ENCODE peak calls at places on chromosomes 4 and X, in five cellular contexts. F, P, I, U and Q are unnamed samples.

GRCh38 chr4:31069151-31069550 is 349.0 kb downstream of the PCDH7 start:
- DNase-seq in F (no peak), U (no peak), I (no peak), P (no peak), Q (no peak)

GRCh38 chr4:153138736-153139135 is 65.5 kb upstream of the TRIM2 start:
- DNase-seq in F (no peak), I (no peak), U (no peak), P (no peak), Q (no peak)

GRCh38 chr4:119897260-119897659 is 169.4 kb downstream of the MAD2L1 start:
- DNase-seq in F (no peak), P (no peak), I (no peak), U (peak; percentile 9), Q (no peak)

GRCh38 chrX:15512401-15512965 is 11.9 kb downstream of the BMX start:
- DNase-seq in F (no peak), I (no peak), P (no peak), U (no peak), Q (no peak)

GRCh38 chrX:136861877-136862276 is 18.6 kb downstream of the RBMX start:
- DNase-seq in U (no peak), I (no peak), P (no peak), F (no peak), Q (no peak)

GRCh38 chrX:78514852-78515251 is 144.3 kb downstream of the RTL3 start:
- DNase-seq in I (no peak), F (no peak), U (no peak), P (no peak), Q (peak; percentile 25)

GRCh38 chr4:123956204-123956603 is 559.6 kb downstream of the SPRY1 start:
- DNase-seq in I (no peak), F (no peak), U (no peak), P (no peak), Q (no peak)

GRCh38 chr4:82372502-82372873 is 1.3 kb downstream of the HNRNPD start:
- DNase-seq in I (peak; percentile 79), F (peak; percentile 25), P (no peak), U (peak; percentile 28), Q (peak; percentile 60)

GRCh38 chr4:134935320-134935719 is 733.7 kb upstream of the PABPC4L start:
- DNase-seq in P (no peak), F (no peak), U (peak; percentile 1), I (no peak), Q (no peak)

GRCh38 chr4:54872246-54872645 is 214.5 kb downstream of the KIT start:
- DNase-seq in F (no peak), U (no peak), P (no peak), I (no peak), Q (no peak)

GRCh38 chr4:177016541-177017141 is 223.9 kb upstream of the VEGFC start:
- DNase-seq in F (no peak), P (no peak), U (peak; percentile 14), I (no peak), Q (no peak)

GRCh38 chrX:9897761-9898161 is 69.4 kb upstream of the CLDN34 start:
- DNase-seq in F (no peak), U (peak; percentile 92), I (no peak), P (no peak), Q (no peak)

GRCh38 chr4:45453258-45453841 is 670.5 kb downstream of the GABRG1 start:
- DNase-seq in P (no peak), U (peak; percentile 49), I (no peak), F (no peak), Q (no peak)

GRCh38 chr4:48642421-48643144 is 137.5 kb downstream of the FRYL start:
- DNase-seq in F (no peak), I (no peak), U (peak; percentile 71), P (no peak), Q (no peak)

GRCh38 chrX:153820601-153821000 is 9.7 kb downstream of the PDZD4 start:
- DNase-seq in F (no peak), U (no peak), P (no peak), I (peak; percentile 65), Q (no peak)

GRCh38 chr4:108118505-108118904 is 50.2 kb downstream of the LEF1 start:
- DNase-seq in I (no peak), P (no peak), U (no peak), F (no peak), Q (peak; percentile 50)

GRCh38 chrX:23389196-23389792 is 54.6 kb downstream of the PTCHD1 start:
- DNase-seq in P (peak; percentile 76), I (no peak), F (no peak), U (no peak), Q (no peak)

GRCh38 chrX:12890467-12890866 is 16.0 kb upstream of the TLR8 start:
- DNase-seq in I (no peak), F (no peak), P (no peak), U (no peak), Q (peak; percentile 18)

GRCh38 chrX:2385224-2385623 is 115.6 kb downstream of the DHRSX start:
- DNase-seq in P (no peak), U (peak; percentile 61), F (no peak), I (no peak), Q (no peak)

GRCh38 chr4:39339968-39340367 is 26.2 kb downstream of the RFC1 start:
- DNase-seq in F (no peak), I (no peak), U (no peak), P (no peak), Q (no peak)

GRCh38 chr4:187608001-187608421 is 387.6 kb upstream of the ZFP42 start:
- DNase-seq in P (no peak), F (no peak), I (no peak), U (peak; percentile 77), Q (no peak)

GRCh38 chr4:65791111-65791806 is 121.0 kb upstream of the EPHA5 start:
- DNase-seq in P (no peak), U (no peak), I (no peak), F (no peak), Q (no peak)

GRCh38 chr4:76485450-76485849 is 50.4 kb downstream of the SHROOM3 start:
- DNase-seq in P (no peak), F (no peak), U (no peak), I (no peak), Q (no peak)

GRCh38 chr4:87839309-87839946 is 6.7 kb downstream of the MEPE start:
- DNase-seq in I (no peak), U (peak; percentile 65), F (no peak), P (no peak), Q (no peak)

GRCh38 chr4:10180927-10181744 is 64.5 kb upstream of the WDR1 start:
- DNase-seq in P (no peak), U (no peak), I (no peak), F (no peak), Q (peak; percentile 80)

GRCh38 chr4:8182294-8182693 is 16.8 kb upstream of the SH3TC1 start:
- DNase-seq in F (no peak), I (peak; percentile 71), P (no peak), U (no peak), Q (no peak)

GRCh38 chr4:8179771-8180170 is 19.3 kb upstream of the SH3TC1 start:
- DNase-seq in U (no peak), F (no peak), I (no peak), P (no peak), Q (no peak)

GRCh38 chr4:8181844-8182243 is 17.2 kb upstream of the SH3TC1 start:
- DNase-seq in P (no peak), U (no peak), F (no peak), I (peak; percentile 72), Q (no peak)

GRCh38 chr4:8180310-8181093 is 18.6 kb upstream of the SH3TC1 start:
- DNase-seq in I (no peak), P (no peak), F (no peak), U (no peak), Q (no peak)

GRCh38 chr4:8181119-8181518 is 18.0 kb upstream of the SH3TC1 start:
- DNase-seq in F (no peak), U (no peak), I (no peak), P (no peak), Q (no peak)
- H3K4me1 ChIP-seq in F (no peaks in the 10 kb centered on the region), U (peaks cover 18% of the 10 kb centered on the region), I (peaks cover 5% of the 10 kb centered on the region), P (peaks cover 28% of the 10 kb centered on the region), Q (no peaks in the 10 kb centered on the region)

DNA sequence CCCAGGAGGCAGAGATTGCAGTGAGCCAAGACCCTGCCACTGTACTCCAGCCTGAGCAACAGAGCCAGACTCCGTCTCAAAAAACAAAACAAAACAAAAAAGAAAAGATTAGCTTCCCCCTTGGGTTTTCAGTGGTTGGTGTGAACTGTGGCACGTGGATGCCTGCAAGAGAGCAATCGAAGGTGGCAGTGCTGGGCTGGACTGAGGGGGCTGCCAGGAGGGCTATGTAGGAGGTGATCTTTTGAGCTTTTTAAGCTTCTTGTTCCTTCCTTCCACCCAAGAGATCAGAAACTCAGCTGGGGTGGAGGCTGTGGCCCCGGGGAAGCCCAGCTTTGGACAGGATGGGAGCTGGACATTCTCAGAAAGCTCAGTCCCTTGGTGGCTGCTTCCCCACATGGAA is 49.6 kb downstream of the PRPS1 start:
- DNase-seq in U (no peak), P (no peak), I (no peak), F (no peak), Q (no peak)
- H3K4me1 ChIP-seq in U (peaks cover 11% of the 10 kb centered on the region), P (peaks cover 33% of the 10 kb centered on the region), I (peaks cover 9% of the 10 kb centered on the region), F (peaks cover 60% of the 10 kb centered on the region), Q (peaks cover 62% of the 10 kb centered on the region)

DNA sequence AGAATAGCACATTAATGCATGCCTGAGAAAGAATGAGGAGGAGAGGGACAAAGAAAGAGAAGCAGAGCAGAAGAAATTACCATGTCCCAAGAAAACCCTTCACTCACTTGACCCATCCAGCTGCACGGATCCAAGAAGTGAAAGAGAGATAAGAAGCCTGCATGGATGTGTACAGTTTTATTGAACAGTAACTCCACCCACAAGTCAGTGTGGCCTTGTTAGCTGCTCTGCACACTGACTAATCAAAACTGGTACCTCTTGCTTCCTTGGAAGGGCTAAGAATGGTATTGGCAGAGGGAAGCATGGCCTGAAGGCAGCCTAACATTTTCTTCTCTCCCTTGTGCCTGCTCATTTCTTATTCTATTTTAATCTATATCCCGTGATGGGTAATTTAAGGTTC is 163.9 kb downstream of the SLC7A11 start:
- DNase-seq in I (no peak), P (no peak), F (no peak), U (no peak), Q (no peak)
- H3K4me1 ChIP-seq in I (no peaks in the 10 kb centered on the region), P (no peaks in the 10 kb centered on the region), F (no peaks in the 10 kb centered on the region), U (peaks cover 2% of the 10 kb centered on the region), Q (no peaks in the 10 kb centered on the region)

GRCh38 chrX:150572206-150572605 is 3.8 kb downstream of the MTM1 start:
- DNase-seq in U (no peak), P (no peak), F (no peak), I (no peak), Q (no peak)
- H3K4me1 ChIP-seq in U (no peaks in the 10 kb centered on the region), P (peaks cover 22% of the 10 kb centered on the region), F (peaks cover 78% of the 10 kb centered on the region), I (peaks cover 45% of the 10 kb centered on the region), Q (peaks cover 61% of the 10 kb centered on the region)

DNA sequence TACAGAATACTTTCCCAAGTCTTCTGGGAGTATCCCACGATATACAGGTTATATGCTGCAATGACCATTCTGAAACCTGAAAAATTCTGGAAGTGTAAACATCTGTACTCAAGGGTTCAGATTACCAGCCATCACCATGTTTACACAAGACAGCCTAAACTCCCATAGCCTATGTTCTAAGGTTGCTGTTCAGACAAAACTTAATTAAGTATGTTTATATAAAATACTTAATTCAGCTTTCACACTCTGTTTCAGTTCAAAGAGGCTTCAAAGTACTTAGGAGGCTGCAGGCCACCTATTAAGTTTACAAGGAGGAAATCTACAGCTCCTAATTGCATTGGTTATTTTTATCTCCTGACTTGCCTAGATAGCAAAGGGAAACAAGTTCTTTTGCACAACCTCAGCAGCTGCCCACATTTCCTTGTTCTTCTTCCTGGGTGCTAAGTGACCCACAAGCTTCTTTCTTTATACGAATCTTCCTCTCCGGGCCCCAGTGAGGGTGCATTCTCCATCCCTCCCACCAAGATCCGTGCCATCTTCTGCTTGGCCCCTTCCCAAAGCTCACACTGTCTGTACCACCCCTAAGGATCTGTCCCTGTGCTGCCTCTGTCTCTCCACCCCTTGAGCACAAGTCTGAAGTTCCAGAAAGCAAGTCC is 2.0 kb downstream of the GAK start:
- DNase-seq in P (peak; percentile 22), I (peak; percentile 44), U (peak; percentile 43), F (no peak), Q (peak; percentile 42)
- H3K4me1 ChIP-seq in P (peaks cover 30% of the 10 kb centered on the region), I (peaks cover 55% of the 10 kb centered on the region), U (peaks cover 4% of the 10 kb centered on the region), F (peaks cover 60% of the 10 kb centered on the region), Q (peaks cover 48% of the 10 kb centered on the region)